ENCODE peak calls at places on chromosome 13, in six cellular contexts. I is fibroblast of lung, F is breast epithelium, H is H9, A is transverse colon, N is omental fat pad. R is an unnamed sample.

GRCh38 chr13:51221674-51222509 is at the start of gene FAM124A:
- DNase-seq in H (no peak), N (no peak), A (peak; percentile 53), F (no peak), I (peak; percentile 20), R (peak; percentile 32)

GRCh38 chr13:98284677-98285076 is 107.6 kb upstream of the RNF113B start:
- DNase-seq in I (no peak), N (no peak), H (no peak), F (no peak), A (no peak), R (no peak)

GRCh38 chr13:48185018-48185417 is 48.0 kb upstream of the ITM2B start:
- DNase-seq in I (peak; percentile 2), F (no peak), A (no peak), N (no peak), H (no peak), R (no peak)

GRCh38 chr13:40789275-40790231 is at the start of gene SLC25A15:
- DNase-seq in I (peak; percentile 79), F (peak; percentile 44), A (peak; percentile 88), N (no peak), H (peak; percentile 71), R (peak; percentile 63)

GRCh38 chr13:40179421-40179820 is 487.0 kb downstream of the FOXO1 start:
- DNase-seq in N (no peak), F (no peak), I (no peak), A (no peak), H (no peak), R (no peak)

GRCh38 chr13:79434578-79434977 is 28.5 kb upstream of the RBM26 start:
- DNase-seq in F (no peak), N (no peak), A (no peak), H (no peak), I (peak; percentile 12), R (no peak)

GRCh38 chr13:109667754-109668360 is 118.5 kb downstream of the IRS2 start:
- DNase-seq in I (no peak), A (no peak), F (peak; percentile 32), N (no peak), H (no peak), R (no peak)

GRCh38 chr13:51619614-51620013 is 35.4 kb downstream of the WDFY2 start:
- DNase-seq in F (no peak), H (no peak), I (peak; percentile 68), N (no peak), A (no peak), R (no peak)

GRCh38 chr13:66618702-66619101 is 611.4 kb downstream of the PCDH9 start:
- DNase-seq in N (no peak), I (peak; percentile 72), A (no peak), H (no peak), F (no peak), R (no peak)

GRCh38 chr13:32164622-32165268 is 133.2 kb downstream of the FRY start:
- DNase-seq in I (peak; percentile 80), N (no peak), F (no peak), H (peak; percentile 71), A (no peak), R (no peak)

GRCh38 chr13:31767175-31767900 is 28.0 kb downstream of the RXFP2 start:
- DNase-seq in I (peak; percentile 62), H (no peak), A (no peak), N (no peak), F (peak; percentile 29), R (no peak)

GRCh38 chr13:42728507-42729180 is 52.7 kb upstream of the FAM216B start:
- DNase-seq in A (no peak), N (no peak), F (no peak), I (peak; percentile 44), H (no peak), R (no peak)

GRCh38 chr13:113452942-113453901 is at the start of gene ADPRHL1:
- DNase-seq in H (no peak), A (no peak), I (no peak), N (no peak), F (no peak), R (no peak)

GRCh38 chr13:44015808-44016207 is 136.1 kb downstream of the LACC1 start:
- DNase-seq in H (no peak), A (no peak), N (no peak), F (no peak), I (no peak), R (no peak)

GRCh38 chr13:112001571-112001970 is 65.4 kb upstream of the SOX1 start:
- DNase-seq in I (no peak), H (no peak), A (no peak), F (no peak), N (no peak), R (no peak)

GRCh38 chr13:61417171-61417570 is 1.5 kb upstream of the PCDH20 start:
- DNase-seq in I (peak; percentile 35), H (no peak), F (no peak), N (no peak), A (no peak), R (no peak)

GRCh38 chr13:104984296-104984818 is 1551.1 kb downstream of the EFNB2 start:
- DNase-seq in F (no peak), N (no peak), I (peak; percentile 72), H (no peak), A (no peak), R (no peak)

GRCh38 chr13:110308377-110309158 is 1.5 kb downstream of the COL4A2 start:
- DNase-seq in A (no peak), N (no peak), H (peak; percentile 51), F (peak; percentile 51), I (peak; percentile 61), R (no peak)

GRCh38 chr13:40362502-40362901 is 303.9 kb downstream of the FOXO1 start:
- DNase-seq in H (no peak), N (no peak), A (no peak), F (no peak), I (no peak), R (no peak)

GRCh38 chr13:52348983-52349780 is 56.8 kb downstream of the THSD1 start:
- DNase-seq in N (no peak), H (no peak), F (no peak), A (no peak), I (peak; percentile 62), R (no peak)

GRCh38 chr13:30025351-30025750 is 174.9 kb upstream of the UBL3 start:
- DNase-seq in F (no peak), N (no peak), I (no peak), H (no peak), A (no peak), R (no peak)
- TF ChIP-seq CTCF in F (no peak), N (no peak), I (no peak), H (no peak), A (no peak), R (no peak)

DNA sequence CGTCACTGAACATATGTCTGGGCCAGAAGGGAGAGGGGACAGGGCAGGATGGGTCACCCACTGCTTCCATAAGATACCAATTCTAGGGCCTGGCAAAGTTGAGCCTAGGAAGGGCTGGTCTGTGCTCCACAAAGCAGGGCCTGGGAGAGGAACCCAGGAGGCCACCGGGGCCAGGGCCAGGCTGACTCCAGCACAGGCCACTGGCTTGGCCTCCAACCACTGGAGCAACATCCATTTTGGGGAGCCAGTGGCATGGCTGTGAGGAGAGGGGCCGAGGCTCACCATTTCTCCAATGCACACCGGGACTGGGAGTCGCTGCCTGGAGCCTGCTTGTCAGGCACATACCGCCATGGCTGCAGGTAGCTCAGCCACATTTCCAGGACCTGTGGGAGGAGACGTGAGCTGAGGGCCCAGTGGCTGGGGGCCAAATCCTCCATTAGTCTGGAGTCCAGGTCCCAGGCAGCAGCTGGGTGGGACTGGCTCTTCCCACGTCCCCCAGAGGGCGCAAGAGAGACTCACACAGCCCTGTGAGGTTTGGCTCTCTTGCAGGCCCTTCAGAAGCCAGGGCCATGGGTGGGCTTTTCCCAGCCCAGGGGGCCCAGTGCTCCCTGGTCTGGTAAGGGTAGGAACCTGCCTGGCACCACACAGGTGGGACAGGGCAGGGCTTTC is 27.7 kb downstream of the TUBA3C start:
- DNase-seq in H (no peak), N (no peak), A (no peak), I (no peak), F (no peak), R (no peak)
- TF ChIP-seq CTCF in H (no peak), N (no peak), A (no peak), I (no peak), F (no peak), R (no peak)

DNA sequence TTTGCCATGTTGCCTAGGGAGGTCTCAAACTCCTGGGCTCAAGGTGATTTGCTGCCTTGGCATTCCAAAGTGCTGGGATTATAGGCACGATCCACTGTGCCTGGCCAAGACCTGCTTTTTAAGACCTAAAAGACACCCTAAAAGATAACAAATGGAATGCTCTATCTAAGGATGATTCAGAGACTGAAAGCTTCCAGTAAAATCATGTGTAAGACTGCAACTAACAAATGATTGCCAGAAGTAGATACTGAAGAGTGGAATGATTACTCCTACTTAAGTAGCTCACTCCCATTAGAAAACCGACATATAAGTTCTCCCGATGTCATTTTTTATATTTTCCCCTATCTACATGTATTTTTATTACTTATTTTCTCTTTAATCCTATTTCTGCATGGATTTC is 32.1 kb upstream of the KLF12 start:
- DNase-seq in N (no peak), H (no peak), A (no peak), I (no peak), F (no peak), R (no peak)
- TF ChIP-seq CTCF in N (no peak), H (no peak), A (no peak), I (no peak), F (no peak), R (no peak)

DNA sequence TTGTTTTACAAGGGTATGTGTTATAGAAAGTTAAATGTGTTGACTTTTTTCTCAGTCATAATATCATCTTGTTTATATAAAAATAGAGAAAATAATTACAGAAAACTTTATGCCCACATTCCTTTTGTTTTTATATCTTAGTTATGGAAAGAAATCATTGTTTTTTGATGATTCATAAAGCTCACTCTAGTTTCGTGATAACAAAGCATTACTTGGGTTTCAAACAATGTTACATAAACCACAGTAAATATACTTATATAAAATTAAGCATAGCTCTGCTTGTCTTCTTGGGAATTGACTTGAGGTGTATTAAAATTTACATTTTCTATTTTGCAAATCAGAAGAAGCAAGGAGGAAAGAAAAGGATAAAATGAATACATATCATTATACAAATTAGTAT is 111.8 kb downstream of the SGCG start:
- DNase-seq in F (no peak), H (no peak), A (no peak), N (no peak), I (no peak), R (no peak)
- TF ChIP-seq CTCF in F (no peak), H (no peak), A (no peak), N (no peak), I (no peak), R (no peak)

R was measured in D721Med.